ENCODE peak calls at places on chromosomes 16 and 17, in seven cellular contexts. One of them, this sample, is unnamed.

GRCh38 chr16:48203974-48204824 is 39.9 kb upstream of the LONP2 start:
- DNase-seq in SK-N-SH: no peak
- DNase-seq in H9: no peak
- DNase-seq in cardiac muscle cell: no peak
- DNase-seq in CD8-positive, alpha-beta T cell: no peak
- DNase-seq in HCT116: no peak
- DNase-seq in PC-3: no peak
- DNase-seq in this sample: no peak

GRCh38 chr17:17692353-17693252 is 11.3 kb downstream of the RAI1 start:
- DNase-seq in SK-N-SH: no peak
- DNase-seq in H9: no peak
- DNase-seq in cardiac muscle cell: no peak
- DNase-seq in CD8-positive, alpha-beta T cell: no peak
- DNase-seq in HCT116: no peak
- DNase-seq in PC-3: peak; percentile 31
- DNase-seq in this sample: no peak

GRCh38 chr16:55000595-55000994 is 69.9 kb downstream of the IRX5 start:
- DNase-seq in SK-N-SH: no peak
- DNase-seq in H9: no peak
- DNase-seq in cardiac muscle cell: no peak
- DNase-seq in CD8-positive, alpha-beta T cell: no peak
- DNase-seq in HCT116: no peak
- DNase-seq in PC-3: no peak
- DNase-seq in this sample: no peak

GRCh38 chr16:85321856-85322271 is 209.6 kb upstream of the CIBAR2 start:
- DNase-seq in SK-N-SH: peak; percentile 77
- DNase-seq in H9: no peak
- DNase-seq in cardiac muscle cell: no peak
- DNase-seq in CD8-positive, alpha-beta T cell: no peak
- DNase-seq in HCT116: no peak
- DNase-seq in PC-3: no peak
- DNase-seq in this sample: no peak

GRCh38 chr16:7998789-7999453 is 591.4 kb downstream of the TMEM114 start:
- DNase-seq in SK-N-SH: no peak
- DNase-seq in H9: no peak
- DNase-seq in cardiac muscle cell: no peak
- DNase-seq in CD8-positive, alpha-beta T cell: no peak
- DNase-seq in HCT116: no peak
- DNase-seq in PC-3: no peak
- DNase-seq in this sample: no peak

GRCh38 chr17:77210946-77211541 is 70.3 kb downstream of the SEC14L1 start:
- DNase-seq in SK-N-SH: no peak
- DNase-seq in H9: no peak
- DNase-seq in cardiac muscle cell: no peak
- DNase-seq in CD8-positive, alpha-beta T cell: no peak
- DNase-seq in HCT116: no peak
- DNase-seq in PC-3: no peak
- DNase-seq in this sample: no peak

GRCh38 chr17:45384047-45384799 is 48.4 kb downstream of the ARHGAP27 start:
- DNase-seq in SK-N-SH: no peak
- DNase-seq in H9: no peak
- DNase-seq in cardiac muscle cell: no peak
- DNase-seq in CD8-positive, alpha-beta T cell: no peak
- DNase-seq in HCT116: no peak
- DNase-seq in PC-3: peak; percentile 35
- DNase-seq in this sample: no peak

GRCh38 chr16:4317471-4318170 is 1.8 kb downstream of the GLIS2 start:
- DNase-seq in SK-N-SH: no peak
- DNase-seq in H9: no peak
- DNase-seq in cardiac muscle cell: no peak
- DNase-seq in CD8-positive, alpha-beta T cell: no peak
- DNase-seq in HCT116: no peak
- DNase-seq in PC-3: peak; percentile 11
- DNase-seq in this sample: no peak

GRCh38 chr16:47460301-47460754 is 535 bp downstream of the ITFG1 start:
- DNase-seq in SK-N-SH: no peak
- DNase-seq in H9: no peak
- DNase-seq in cardiac muscle cell: no peak
- DNase-seq in CD8-positive, alpha-beta T cell: no peak
- DNase-seq in HCT116: no peak
- DNase-seq in PC-3: peak; percentile 1
- DNase-seq in this sample: no peak

GRCh38 chr17:77124192-77124908 is 16.4 kb upstream of the SEC14L1 start:
- DNase-seq in SK-N-SH: no peak
- DNase-seq in H9: no peak
- DNase-seq in cardiac muscle cell: no peak
- DNase-seq in CD8-positive, alpha-beta T cell: no peak
- DNase-seq in HCT116: peak; percentile 79
- DNase-seq in PC-3: peak; percentile 91
- DNase-seq in this sample: no peak

GRCh38 chr16:64121473-64121872 is 1000.4 kb downstream of the CDH11 start:
- DNase-seq in SK-N-SH: no peak
- DNase-seq in H9: no peak
- DNase-seq in cardiac muscle cell: no peak
- DNase-seq in CD8-positive, alpha-beta T cell: no peak
- DNase-seq in HCT116: no peak
- DNase-seq in PC-3: peak; percentile 83
- DNase-seq in this sample: no peak

GRCh38 chr16:4244254-4244812 is 2.5 kb upstream of the SRL start:
- DNase-seq in SK-N-SH: no peak
- DNase-seq in H9: peak; percentile 62
- DNase-seq in cardiac muscle cell: peak; percentile 72
- DNase-seq in CD8-positive, alpha-beta T cell: no peak
- DNase-seq in HCT116: no peak
- DNase-seq in PC-3: no peak
- DNase-seq in this sample: no peak

GRCh38 chr16:12228607-12229499 is 252.3 kb downstream of the SNX29 start:
- DNase-seq in SK-N-SH: peak; percentile 63
- DNase-seq in H9: peak; percentile 89
- DNase-seq in cardiac muscle cell: peak; percentile 73
- DNase-seq in CD8-positive, alpha-beta T cell: peak; percentile 14
- DNase-seq in HCT116: peak; percentile 28
- DNase-seq in PC-3: peak; percentile 61
- DNase-seq in this sample: no peak

GRCh38 chr16:24747425-24747824 is 18.0 kb downstream of the TNRC6A start:
- DNase-seq in SK-N-SH: no peak
- DNase-seq in H9: no peak
- DNase-seq in cardiac muscle cell: no peak
- DNase-seq in CD8-positive, alpha-beta T cell: no peak
- DNase-seq in HCT116: no peak
- DNase-seq in PC-3: no peak
- DNase-seq in this sample: no peak

GRCh38 chr17:27654654-27655524 is 23.9 kb downstream of the LGALS9 start:
- DNase-seq in SK-N-SH: peak; percentile 93
- DNase-seq in H9: peak; percentile 96
- DNase-seq in cardiac muscle cell: peak; percentile 78
- DNase-seq in CD8-positive, alpha-beta T cell: peak; percentile 59
- DNase-seq in HCT116: peak; percentile 76
- DNase-seq in PC-3: peak; percentile 70
- DNase-seq in this sample: peak; percentile 40

GRCh38 chr17:39139137-39139516 is 12.3 kb downstream of the PLXDC1 start:
- DNase-seq in SK-N-SH: no peak
- DNase-seq in H9: no peak
- DNase-seq in cardiac muscle cell: no peak
- DNase-seq in CD8-positive, alpha-beta T cell: no peak
- DNase-seq in HCT116: no peak
- DNase-seq in PC-3: peak; percentile 48
- DNase-seq in this sample: no peak

GRCh38 chr17:38922538-38923291 is 2.7 kb upstream of the LASP1NB start:
- DNase-seq in SK-N-SH: peak; percentile 52
- DNase-seq in H9: peak; percentile 71
- DNase-seq in cardiac muscle cell: no peak
- DNase-seq in CD8-positive, alpha-beta T cell: no peak
- DNase-seq in HCT116: no peak
- DNase-seq in PC-3: peak; percentile 30
- DNase-seq in this sample: no peak

GRCh38 chr16:4409081-4409932 is 7.1 kb downstream of the CORO7 start:
- DNase-seq in SK-N-SH: peak; percentile 30
- DNase-seq in H9: peak; percentile 41
- DNase-seq in cardiac muscle cell: no peak
- DNase-seq in CD8-positive, alpha-beta T cell: no peak
- DNase-seq in HCT116: no peak
- DNase-seq in PC-3: peak; percentile 34
- DNase-seq in this sample: peak; percentile 6

GRCh38 chr17:68511671-68512246 is 471 bp upstream of the PRKAR1A start:
- DNase-seq in SK-N-SH: peak; percentile 93
- DNase-seq in H9: peak; percentile 91
- DNase-seq in cardiac muscle cell: peak; percentile 92
- DNase-seq in CD8-positive, alpha-beta T cell: peak; percentile 80
- DNase-seq in HCT116: peak; percentile 80
- DNase-seq in PC-3: peak; percentile 78
- DNase-seq in this sample: peak; percentile 63

GRCh38 chr17:65092262-65092661 is 35.7 kb upstream of the GNA13 start:
- DNase-seq in SK-N-SH: no peak
- DNase-seq in H9: no peak
- DNase-seq in cardiac muscle cell: no peak
- DNase-seq in CD8-positive, alpha-beta T cell: no peak
- DNase-seq in HCT116: no peak
- DNase-seq in PC-3: peak; percentile 95
- DNase-seq in this sample: no peak

GRCh38 chr16:64089697-64090096 is 1032.2 kb downstream of the CDH11 start:
- DNase-seq in SK-N-SH: peak; percentile 13
- DNase-seq in H9: peak; percentile 30
- DNase-seq in cardiac muscle cell: peak; percentile 60
- DNase-seq in CD8-positive, alpha-beta T cell: no peak
- DNase-seq in HCT116: no peak
- DNase-seq in PC-3: peak; percentile 53
- DNase-seq in this sample: no peak

GRCh38 chr17:75753514-75754377 is 11.2 kb downstream of the GALK1 start:
- DNase-seq in SK-N-SH: peak; percentile 98
- DNase-seq in H9: peak; percentile 92
- DNase-seq in cardiac muscle cell: peak; percentile 82
- DNase-seq in CD8-positive, alpha-beta T cell: peak; percentile 73
- DNase-seq in HCT116: no peak
- DNase-seq in PC-3: no peak
- DNase-seq in this sample: peak; percentile 47

GRCh38 chr17:34840758-34841157 is 120.5 kb downstream of the CCT6B start:
- DNase-seq in SK-N-SH: no peak
- DNase-seq in H9: no peak
- DNase-seq in cardiac muscle cell: no peak
- DNase-seq in CD8-positive, alpha-beta T cell: no peak
- DNase-seq in HCT116: no peak
- DNase-seq in PC-3: no peak
- DNase-seq in this sample: peak; percentile 1

GRCh38 chr16:1275791-1276579 is 20.1 kb downstream of the TPSD1 start:
- DNase-seq in SK-N-SH: no peak
- DNase-seq in H9: no peak
- DNase-seq in cardiac muscle cell: no peak
- DNase-seq in CD8-positive, alpha-beta T cell: no peak
- DNase-seq in HCT116: no peak
- DNase-seq in PC-3: no peak
- DNase-seq in this sample: no peak

GRCh38 chr16:88792078-88792550 is 7.1 kb upstream of the PIEZO1 start:
- DNase-seq in SK-N-SH: no peak
- DNase-seq in H9: no peak
- DNase-seq in cardiac muscle cell: no peak
- DNase-seq in CD8-positive, alpha-beta T cell: no peak
- DNase-seq in HCT116: no peak
- DNase-seq in PC-3: no peak
- DNase-seq in this sample: no peak

GRCh38 chr17:38428150-38428642 is at the start of gene ARHGAP23:
- DNase-seq in SK-N-SH: peak; percentile 96
- DNase-seq in H9: peak; percentile 84
- DNase-seq in cardiac muscle cell: peak; percentile 73
- DNase-seq in CD8-positive, alpha-beta T cell: peak; percentile 24
- DNase-seq in HCT116: no peak
- DNase-seq in PC-3: peak; percentile 41
- DNase-seq in this sample: peak; percentile 34

GRCh38 chr17:36592711-36593321 is 1.1 kb downstream of the DHRS11 start:
- DNase-seq in SK-N-SH: no peak
- DNase-seq in H9: no peak
- DNase-seq in cardiac muscle cell: no peak
- DNase-seq in CD8-positive, alpha-beta T cell: no peak
- DNase-seq in HCT116: no peak
- DNase-seq in PC-3: no peak
- DNase-seq in this sample: no peak

GRCh38 chr16:56389554-56389953 is 35.8 kb downstream of the AMFR start:
- DNase-seq in SK-N-SH: no peak
- DNase-seq in H9: no peak
- DNase-seq in cardiac muscle cell: no peak
- DNase-seq in CD8-positive, alpha-beta T cell: no peak
- DNase-seq in HCT116: no peak
- DNase-seq in PC-3: peak; percentile 46
- DNase-seq in this sample: no peak

GRCh38 chr17:16938496-16939270 is 33.2 kb downstream of the TNFRSF13B start:
- DNase-seq in SK-N-SH: no peak
- DNase-seq in H9: peak; percentile 27
- DNase-seq in cardiac muscle cell: peak; percentile 18
- DNase-seq in CD8-positive, alpha-beta T cell: no peak
- DNase-seq in HCT116: no peak
- DNase-seq in PC-3: no peak
- DNase-seq in this sample: peak; percentile 8

DNA sequence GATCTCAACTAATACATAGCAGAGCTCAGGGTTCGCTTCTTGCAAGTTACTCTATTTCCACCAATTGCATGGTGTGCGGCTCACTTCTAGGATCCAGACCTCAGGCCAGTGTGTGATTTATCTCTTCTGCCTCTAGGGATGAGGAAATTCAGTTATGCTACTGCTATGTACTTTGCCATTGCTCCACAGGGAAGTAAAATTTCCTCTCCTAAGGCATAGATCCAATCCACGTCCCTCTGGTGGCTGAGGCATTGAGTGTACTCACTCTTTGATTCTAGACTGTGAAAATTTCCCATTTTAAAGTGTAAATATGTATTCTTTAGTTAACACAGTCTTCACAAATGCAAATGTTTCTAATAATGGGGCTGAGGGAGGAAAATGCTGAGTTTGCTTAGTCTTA is 214.1 kb downstream of the HS3ST3B1 start:
- DNase-seq in SK-N-SH: no peak
- DNase-seq in H9: no peak
- DNase-seq in cardiac muscle cell: no peak
- DNase-seq in CD8-positive, alpha-beta T cell: no peak
- DNase-seq in HCT116: no peak
- DNase-seq in PC-3: no peak
- DNase-seq in this sample: no peak
- TF ChIP-seq CTCF in SK-N-SH: no peak
- TF ChIP-seq CTCF in H9: peak; percentile 39
- TF ChIP-seq CTCF in cardiac muscle cell: no peak
- TF ChIP-seq CTCF in CD8-positive, alpha-beta T cell: no peak
- TF ChIP-seq CTCF in HCT116: no peak
- TF ChIP-seq CTCF in PC-3: no peak
- TF ChIP-seq CTCF in this sample: no peak

GRCh38 chr17:43822566-43823190 is 10.3 kb downstream of the MPP3 start:
- DNase-seq in SK-N-SH: peak; percentile 37
- DNase-seq in H9: no peak
- DNase-seq in cardiac muscle cell: no peak
- DNase-seq in CD8-positive, alpha-beta T cell: no peak
- DNase-seq in HCT116: no peak
- DNase-seq in PC-3: no peak
- DNase-seq in this sample: no peak
- H3K9me3 ChIP-seq in SK-N-SH: no peaks in the 10 kb centered on the region
- H3K9me3 ChIP-seq in H9: no peaks in the 10 kb centered on the region
- H3K9me3 ChIP-seq in cardiac muscle cell: no peaks in the 10 kb centered on the region
- H3K9me3 ChIP-seq in CD8-positive, alpha-beta T cell: no peaks in the 10 kb centered on the region
- H3K9me3 ChIP-seq in HCT116: no peaks in the 10 kb centered on the region
- H3K9me3 ChIP-seq in PC-3: no peaks in the 10 kb centered on the region
- H3K9me3 ChIP-seq in this sample: no peaks in the 10 kb centered on the region

GRCh38 chr17:2797226-2797625 is 988 bp downstream of the RAP1GAP2 start:
- DNase-seq in SK-N-SH: peak; percentile 47
- DNase-seq in H9: no peak
- DNase-seq in cardiac muscle cell: no peak
- DNase-seq in CD8-positive, alpha-beta T cell: no peak
- DNase-seq in HCT116: no peak
- DNase-seq in PC-3: no peak
- DNase-seq in this sample: no peak
- H3K27me3 ChIP-seq in SK-N-SH: no peaks in the 10 kb centered on the region
- H3K27me3 ChIP-seq in H9: no peaks in the 10 kb centered on the region
- H3K27me3 ChIP-seq in cardiac muscle cell: no peaks in the 10 kb centered on the region
- H3K27me3 ChIP-seq in CD8-positive, alpha-beta T cell: no peaks in the 10 kb centered on the region
- H3K27me3 ChIP-seq in HCT116: no peaks in the 10 kb centered on the region
- H3K27me3 ChIP-seq in PC-3: no peaks in the 10 kb centered on the region
- H3K27me3 ChIP-seq in this sample: no peaks in the 10 kb centered on the region

GRCh38 chr16:30659507-30660423 is 1.5 kb downstream of the FBRS start:
- DNase-seq in SK-N-SH: peak; percentile 82
- DNase-seq in H9: no peak
- DNase-seq in cardiac muscle cell: no peak
- DNase-seq in CD8-positive, alpha-beta T cell: peak; percentile 45
- DNase-seq in HCT116: no peak
- DNase-seq in PC-3: no peak
- DNase-seq in this sample: peak; percentile 32
- TF ChIP-seq CTCF in SK-N-SH: peak; percentile 13
- TF ChIP-seq CTCF in H9: no peak
- TF ChIP-seq CTCF in cardiac muscle cell: no peak
- TF ChIP-seq CTCF in CD8-positive, alpha-beta T cell: no peak
- TF ChIP-seq CTCF in HCT116: no peak
- TF ChIP-seq CTCF in PC-3: no peak
- TF ChIP-seq CTCF in this sample: no peak

This sample was measured in CD4-positive, alpha-beta T cell.